ENCODE peak calls at places on chromosomes 2 and 18, in four cellular contexts. D is tibial artery, N is heart right ventricle, E is PC-9. X is an unnamed sample.

GRCh38 chr2:58865436-58865835 is 624.3 kb upstream of the FANCL start:
- DNase-seq in D (no peak), N (no peak), E (no peak), X (no peak)

GRCh38 chr2:156115338-156115737 is 217.2 kb downstream of the NR4A2 start:
- DNase-seq in D (no peak), N (no peak), E (no peak), X (no peak)

GRCh38 chr2:58965602-58966001 is 724.5 kb upstream of the FANCL start:
- DNase-seq in D (no peak), N (no peak), E (no peak), X (no peak)

GRCh38 chr2:226447338-226447885 is 352.2 kb downstream of the IRS1 start:
- DNase-seq in D (no peak), N (no peak), E (no peak), X (no peak)

GRCh38 chr2:120441744-120442471 is 96.0 kb downstream of the INHBB start:
- DNase-seq in D (no peak), N (no peak), E (peak; percentile 77), X (peak; percentile 67)

GRCh38 chr2:230685165-230685560 is 27.5 kb upstream of the CAB39 start:
- DNase-seq in D (no peak), N (no peak), E (no peak), X (no peak)

GRCh38 chr2:102142829-102143449 is 393 bp downstream of the IL1R1 start:
- DNase-seq in D (no peak), N (peak; percentile 27), E (no peak), X (peak; percentile 59)

GRCh38 chr2:141341444-141341843 is 789.4 kb downstream of the LRP1B start:
- DNase-seq in D (no peak), N (no peak), E (no peak), X (no peak)

GRCh38 chr18:43393174-43393573 is 115.9 kb upstream of the SYT4 start:
- DNase-seq in D (no peak), N (no peak), E (no peak), X (no peak)

GRCh38 chr2:66555511-66556324 is 120.8 kb downstream of the MEIS1 start:
- DNase-seq in D (no peak), N (no peak), E (no peak), X (no peak)

GRCh38 chr2:127984551-127984950 is 43.3 kb downstream of the SAP130 start:
- DNase-seq in D (no peak), N (no peak), E (no peak), X (no peak)

GRCh38 chr2:120508581-120509041 is 162.7 kb downstream of the INHBB start:
- DNase-seq in D (no peak), N (no peak), E (peak; percentile 57), X (peak; percentile 11)

GRCh38 chr2:98936133-98936916 is at the start of gene CRACDL:
- DNase-seq in D (no peak), N (no peak), E (no peak), X (no peak)

GRCh38 chr2:37365669-37366068 is 21.2 kb downstream of the QPCT start:
- DNase-seq in D (no peak), N (no peak), E (peak; percentile 76), X (no peak)
- H3K27me3 ChIP-seq in D (no peaks in the 10 kb centered on the region), N (no peaks in the 10 kb centered on the region), E (no peaks in the 10 kb centered on the region), X (no peaks in the 10 kb centered on the region)

GRCh38 chr2:173770936-173771678 is 194.1 kb downstream of the SP3 start:
- DNase-seq in D (no peak), N (no peak), E (no peak), X (no peak)
- H3K4me3 ChIP-seq in D (no peak overlapping the region), N (no peak overlapping the region), E (no peak overlapping the region), X (no peak overlapping the region)

DNA sequence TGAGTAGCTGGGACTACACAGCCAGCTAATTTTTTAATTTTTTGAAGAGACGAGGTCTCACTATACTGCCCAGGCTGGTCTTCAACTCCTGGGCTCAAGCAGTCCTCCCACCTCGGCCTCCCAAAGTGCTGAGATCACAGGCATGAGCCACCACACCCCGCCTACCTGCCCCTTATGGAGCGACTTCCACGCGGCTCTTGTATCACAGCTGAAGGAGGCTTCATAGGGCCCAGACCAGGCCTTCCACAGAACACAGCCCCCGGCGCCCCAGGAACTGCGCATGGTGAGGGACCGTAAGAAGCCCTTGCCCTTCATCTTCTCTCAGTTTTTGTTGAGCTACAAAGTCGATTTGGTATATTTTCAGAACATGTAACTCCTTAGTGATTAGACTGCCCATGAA is 220.3 kb downstream of the KLHL29 start:
- DNase-seq in D (no peak), N (no peak), E (no peak), X (no peak)
- TF ChIP-seq CTCF in D (no peak), N (no peak), E (no peak), X (no peak)

GRCh38 chr18:37494406-37494805 is 71.2 kb downstream of the CELF4 start:
- DNase-seq in D (no peak), N (no peak), E (no peak), X (no peak)
- H3K27me3 ChIP-seq in D (peaks cover 40% of the 10 kb centered on the region), N (peaks cover 49% of the 10 kb centered on the region), E (peaks cover 32% of the 10 kb centered on the region), X (no peaks in the 10 kb centered on the region)

GRCh38 chr18:35047697-35048292 is 6.6 kb downstream of the MAPRE2 start:
- DNase-seq in D (no peak), N (no peak), E (no peak), X (no peak)

GRCh38 chr18:35051978-35052377 is 10.8 kb downstream of the MAPRE2 start:
- DNase-seq in D (no peak), N (no peak), E (no peak), X (no peak)

GRCh38 chr18:35050638-35051287 is 9.6 kb downstream of the MAPRE2 start:
- DNase-seq in D (no peak), N (no peak), E (no peak), X (no peak)

GRCh38 chr18:35049111-35050003 is 8.1 kb downstream of the MAPRE2 start:
- DNase-seq in D (no peak), N (no peak), E (no peak), X (no peak)

DNA sequence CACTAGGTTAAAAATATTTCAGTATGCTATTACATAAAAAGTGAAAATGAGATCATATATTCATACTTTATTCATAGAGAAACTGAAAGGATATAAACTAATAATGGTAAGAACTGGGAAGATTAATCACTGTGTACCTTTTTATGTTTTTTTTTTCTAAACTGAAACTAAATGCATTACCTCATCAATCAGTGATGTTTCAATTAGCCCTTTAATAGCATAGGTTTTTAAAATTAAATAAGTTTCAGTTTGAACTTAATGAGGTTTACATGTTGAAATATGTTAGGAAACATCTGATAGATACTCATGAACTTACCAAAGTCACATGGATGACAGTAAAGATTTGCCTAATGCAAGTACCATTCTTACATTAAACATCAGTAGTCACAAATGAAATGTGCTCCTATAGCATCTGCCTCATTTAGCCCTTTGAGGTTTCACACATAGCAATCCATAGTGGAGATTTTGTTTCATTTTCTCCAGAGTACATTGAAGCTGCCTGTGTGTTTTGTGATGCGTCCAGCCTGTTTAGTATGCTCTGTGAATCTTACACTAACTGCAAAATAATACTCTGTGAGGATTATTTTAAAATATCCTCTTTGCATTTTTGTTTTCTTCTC is 8.9 kb downstream of the MAPRE2 start:
- DNase-seq in D (no peak), N (no peak), E (no peak), X (no peak)
- H3K4me3 ChIP-seq in D (no peak overlapping the region), N (no peak overlapping the region), E (no peak overlapping the region), X (no peak overlapping the region)

GRCh38 chr18:46445914-46446313 is 211.1 kb downstream of the LOXHD1 start:
- DNase-seq in D (no peak), N (no peak), E (no peak), X (no peak)
- TF ChIP-seq CTCF in D (no peak), N (no peak), E (no peak), X (no peak)

GRCh38 chr18:79394438-79395307 is 1.1 kb upstream of the NFATC1 start:
- DNase-seq in D (peak; percentile 60), N (peak; percentile 69), E (no peak), X (no peak)
- H3K27me3 ChIP-seq in D (peaks cover 3% of the 10 kb centered on the region), N (peaks cover under 1% of the 10 kb centered on the region), E (peaks cover 13% of the 10 kb centered on the region), X (no peaks in the 10 kb centered on the region)

GRCh38 chr18:78673516-78674321 is 305.9 kb upstream of the SALL3 start:
- DNase-seq in D (no peak), N (no peak), E (no peak), X (no peak)

GRCh38 chr18:78675231-78675630 is 304.4 kb upstream of the SALL3 start:
- DNase-seq in D (no peak), N (no peak), E (no peak), X (no peak)

GRCh38 chr18:78672862-78673446 is 306.7 kb upstream of the SALL3 start:
- DNase-seq in D (no peak), N (no peak), E (no peak), X (no peak)

GRCh38 chr18:78670778-78671405 is 308.7 kb upstream of the SALL3 start:
- DNase-seq in D (no peak), N (no peak), E (no peak), X (no peak)

DNA sequence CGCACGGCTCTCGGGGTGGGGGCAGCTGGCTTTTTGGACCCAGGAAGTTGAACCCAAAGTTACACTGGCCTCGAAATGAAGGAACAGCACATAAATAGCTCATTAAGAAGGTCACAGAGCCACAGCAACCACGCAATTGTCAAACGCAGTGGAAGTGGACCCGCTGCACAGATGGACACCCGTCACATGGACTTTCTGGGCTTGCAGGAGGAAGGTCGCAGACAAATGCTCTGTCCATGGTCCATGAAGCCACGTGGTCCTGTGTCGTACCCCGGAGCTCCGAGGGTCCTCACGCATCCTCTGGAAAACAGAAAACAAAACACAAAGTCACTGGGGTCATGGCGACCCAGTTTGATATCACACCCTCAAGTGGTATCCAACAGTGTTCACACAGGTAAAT is 308.1 kb upstream of the SALL3 start:
- DNase-seq in D (no peak), N (no peak), E (no peak), X (no peak)
- H3K4me3 ChIP-seq in D (no peak overlapping the region), N (no peak overlapping the region), E (no peak overlapping the region), X (no peak overlapping the region)

GRCh38 chr18:79385749-79386341 is 9.9 kb upstream of the NFATC1 start:
- DNase-seq in D (no peak), N (no peak), E (no peak), X (no peak)
- TF ChIP-seq CTCF in D (no peak), N (no peak), E (no peak), X (no peak)

DNA sequence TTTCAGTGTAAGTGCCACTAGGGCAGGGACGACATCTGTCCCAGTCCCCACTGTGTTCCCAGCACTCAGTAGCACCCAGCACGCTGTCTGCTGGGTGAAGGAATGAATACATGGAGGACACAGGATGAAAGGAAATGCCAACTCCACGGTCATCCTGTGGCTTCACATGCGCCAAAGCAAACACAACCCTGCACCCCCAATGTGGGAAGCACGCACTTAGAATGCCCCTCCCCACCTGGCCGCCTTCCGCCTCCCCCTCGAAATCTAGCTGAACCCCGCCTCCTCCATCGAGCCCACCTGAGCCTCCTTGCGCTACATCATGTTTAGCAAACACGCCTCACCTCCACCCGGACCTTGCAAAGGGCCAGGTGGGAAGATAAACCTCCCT is 33.9 kb downstream of the ADCY3 start:
- DNase-seq in D (no peak), N (no peak), E (no peak), X (no peak)
- H3K27me3 ChIP-seq in D (no peaks in the 10 kb centered on the region), N (no peaks in the 10 kb centered on the region), E (no peaks in the 10 kb centered on the region), X (no peaks in the 10 kb centered on the region)